ENCODE peak calls at places on chromosomes 2 and 18, in six cellular contexts. D is cardiac muscle cell; Z is AG09319; S is AG10803; L is heart left ventricle; R is CD4-positive, alpha-beta T cell. X is an unnamed sample.

GRCh38 chr2:186125625-186126024 is 360.4 kb upstream of the ZC3H15 start:
- DNase-seq in Z (no peak), D (no peak), S (no peak), L (no peak), R (no peak), X (no peak)

GRCh38 chr2:158481116-158481515 is 24.4 kb downstream of the PKP4 start:
- DNase-seq in R (no peak), L (no peak), D (no peak), S (no peak), Z (no peak), X (no peak)

GRCh38 chr2:16661536-16661935 is 4.1 kb downstream of the CYRIA start:
- DNase-seq in R (no peak), Z (no peak), L (no peak), S (no peak), D (no peak), X (no peak)

GRCh38 chr2:40734797-40735196 is 282.9 kb upstream of the SLC8A1 start:
- DNase-seq in L (no peak), Z (peak; percentile 5), S (peak; percentile 82), R (no peak), D (peak; percentile 6), X (no peak)

GRCh38 chr2:159146930-159147666 is 139.4 kb downstream of the WDSUB1 start:
- DNase-seq in R (no peak), S (no peak), Z (no peak), D (peak; percentile 38), L (peak; percentile 66), X (peak; percentile 61)

GRCh38 chr2:113920996-113921395 is 31.1 kb downstream of the ACTR3 start:
- DNase-seq in L (no peak), D (no peak), S (peak; percentile 44), R (no peak), Z (peak; percentile 36), X (no peak)

GRCh38 chr18:32893915-32894314 is 121.1 kb upstream of the KLHL14 start:
- DNase-seq in D (no peak), Z (no peak), L (no peak), R (no peak), S (no peak), X (no peak)

GRCh38 chr2:230218411-230218810 is 1.4 kb downstream of the SP110 start:
- DNase-seq in D (no peak), Z (no peak), S (no peak), R (no peak), L (no peak), X (no peak)

GRCh38 chr18:37335337-37335736 is 230.3 kb downstream of the CELF4 start:
- DNase-seq in S (peak; percentile 14), D (peak; percentile 35), R (no peak), L (no peak), Z (no peak), X (peak; percentile 31)

GRCh38 chr2:160224060-160224459 is 24.0 kb upstream of the ITGB6 start:
- DNase-seq in D (peak; percentile 88), R (no peak), S (peak; percentile 93), Z (no peak), L (no peak), X (peak; percentile 59)

GRCh38 chr18:77037533-77037932 is 95.0 kb downstream of the MBP start:
- DNase-seq in S (no peak), Z (no peak), D (no peak), R (no peak), L (no peak), X (no peak)

GRCh38 chr2:150619607-150620330 is 132.3 kb upstream of the RND3 start:
- DNase-seq in Z (no peak), R (no peak), D (peak; percentile 70), L (no peak), S (peak; percentile 67), X (no peak)

GRCh38 chr2:187869195-187869594 is 315.0 kb upstream of the TFPI start:
- DNase-seq in D (no peak), Z (no peak), R (no peak), L (no peak), S (no peak), X (no peak)

GRCh38 chr2:121319941-121320340 is 34.9 kb upstream of the TFCP2L1 start:
- DNase-seq in R (no peak), L (no peak), D (no peak), S (no peak), Z (no peak), X (no peak)

GRCh38 chr2:25711641-25712369 is 38.4 kb upstream of the DTNB start:
- DNase-seq in Z (no peak), S (no peak), L (no peak), D (no peak), R (no peak), X (no peak)

GRCh38 chr18:73908323-73908722 is 239.3 kb downstream of the FBXO15 start:
- DNase-seq in R (no peak), Z (no peak), D (peak; percentile 44), S (peak; percentile 36), L (no peak), X (peak; percentile 51)

GRCh38 chr2:153871231-153872221 is at the start of gene GALNT13:
- DNase-seq in D (peak; percentile 34), Z (no peak), L (peak; percentile 24), R (no peak), S (peak; percentile 0), X (no peak)

GRCh38 chr18:5728566-5728965 is 166.8 kb downstream of the TMEM200C start:
- DNase-seq in L (no peak), Z (no peak), D (no peak), R (no peak), S (no peak), X (no peak)

GRCh38 chr2:205580591-205580990 is 101.7 kb upstream of the NRP2 start:
- DNase-seq in Z (no peak), R (no peak), S (peak; percentile 58), L (no peak), D (peak; percentile 11), X (no peak)

GRCh38 chr2:220701115-220701514 is 871.0 kb downstream of the EPHA4 start:
- DNase-seq in Z (no peak), L (no peak), D (no peak), R (no peak), S (no peak), X (no peak)

GRCh38 chr2:232588680-232589585 is 38.4 kb downstream of the EIF4E2 start:
- DNase-seq in D (peak; percentile 77), R (no peak), S (peak; percentile 84), Z (peak; percentile 77), L (peak; percentile 34), X (peak; percentile 34)

GRCh38 chr18:27270508-27270907 is 85.4 kb upstream of the CHST9 start:
- DNase-seq in R (no peak), S (no peak), Z (no peak), D (no peak), L (no peak), X (no peak)

GRCh38 chr2:148553332-148553887 is 91.1 kb upstream of the EPC2 start:
- DNase-seq in S (no peak), L (no peak), R (no peak), D (no peak), Z (no peak), X (no peak)

GRCh38 chr2:119208791-119209203 is 14.8 kb upstream of the STEAP3 start:
- DNase-seq in R (no peak), L (no peak), D (no peak), Z (no peak), S (no peak), X (peak; percentile 77)
- TF ChIP-seq CTCF in R (no peak), L (no peak), D (no peak), Z (no peak), S (no peak), X (no peak)

GRCh38 chr18:41532344-41533086 is 422.5 kb upstream of the PIK3C3 start:
- DNase-seq in S (no peak), Z (no peak), R (no peak), D (peak; percentile 46), L (no peak), X (no peak)
- TF ChIP-seq CTCF in S (no peak), Z (no peak), R (no peak), D (peak; percentile 37), L (no peak), X (peak; percentile 22)

GRCh38 chr2:55618649-55619055 is 1.2 kb upstream of the PPP4R3B start:
- DNase-seq in R (peak; percentile 51), L (peak; percentile 45), Z (peak; percentile 5), S (peak; percentile 52), D (peak; percentile 64), X (peak; percentile 47)

GRCh38 chr2:55621802-55622201 is 4.4 kb upstream of the PPP4R3B start:
- DNase-seq in R (no peak), D (no peak), Z (no peak), S (no peak), L (no peak), X (no peak)

GRCh38 chr2:55618025-55618648 is 715 bp upstream of the PPP4R3B start:
- DNase-seq in D (peak; percentile 25), S (peak; percentile 9), L (no peak), Z (no peak), R (no peak), X (peak; percentile 3)

GRCh38 chr2:55617160-55618024 is at the start of gene PPP4R3B:
- DNase-seq in R (peak; percentile 98), S (peak; percentile 100), L (peak; percentile 100), Z (peak; percentile 99), D (peak; percentile 100), X (peak; percentile 99)

GRCh38 chr2:55620123-55620779 is 2.8 kb upstream of the PPP4R3B start:
- DNase-seq in L (no peak), R (no peak), Z (no peak), S (no peak), D (peak; percentile 23), X (peak; percentile 30)
- TF ChIP-seq CTCF in L (no peak), R (no peak), Z (peak; percentile 8), S (peak; percentile 36), D (peak; percentile 49), X (peak; percentile 43)

GRCh38 chr2:58045580-58046334 is 849 bp upstream of the VRK2 start:
- DNase-seq in R (no peak), S (no peak), Z (no peak), L (no peak), D (no peak), X (no peak)

GRCh38 chr2:58047373-58047674 is 718 bp downstream of the VRK2 start:
- DNase-seq in Z (no peak), S (no peak), R (no peak), L (no peak), D (no peak), X (no peak)

GRCh38 chr2:58046335-58046584 is 346 bp upstream of the VRK2 start:
- DNase-seq in D (no peak), S (no peak), L (no peak), R (no peak), Z (no peak), X (no peak)

GRCh38 chr2:58047969-58048368 is 1.4 kb downstream of the VRK2 start:
- DNase-seq in L (no peak), D (no peak), Z (no peak), R (no peak), S (no peak), X (no peak)

DNA sequence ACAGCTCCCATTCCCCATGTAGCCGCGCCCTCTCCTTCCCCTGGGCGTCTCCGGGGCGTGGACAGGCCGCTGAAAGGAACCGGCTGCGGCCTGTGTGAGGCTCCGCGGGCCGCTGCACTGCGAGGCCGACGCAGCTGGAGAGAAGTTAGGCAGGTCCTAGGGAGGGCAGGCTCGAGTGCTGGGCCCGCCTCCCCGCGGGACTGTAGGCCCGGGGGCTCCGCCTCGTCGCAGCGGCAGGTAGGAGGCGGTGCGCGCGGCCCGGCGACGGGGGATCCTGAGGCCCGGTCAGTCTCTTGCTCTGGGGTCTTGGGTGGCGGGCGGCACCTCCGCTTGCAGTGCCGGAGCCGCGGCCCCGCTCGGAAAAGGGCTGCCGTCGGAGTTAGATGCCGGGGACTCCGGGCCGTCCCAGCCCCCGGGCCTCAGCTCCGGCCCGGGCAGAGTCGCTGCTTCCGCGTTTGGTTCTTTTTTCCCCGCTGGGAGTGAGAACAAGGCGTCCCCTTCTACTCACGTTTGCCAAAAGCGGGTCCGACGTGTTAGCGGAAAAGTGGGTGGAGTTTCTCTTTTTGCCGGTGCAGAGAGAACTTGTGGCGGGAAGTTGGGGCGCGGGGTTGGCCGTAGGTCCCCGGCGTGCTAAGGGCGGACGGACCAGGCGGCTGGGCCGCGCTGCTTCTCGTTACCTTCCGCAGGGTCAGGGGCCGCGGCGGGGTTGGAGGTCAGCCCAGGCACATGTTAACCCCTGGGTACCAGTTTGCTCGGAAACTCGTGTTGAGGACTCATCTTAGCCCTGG is at the start of gene VRK2:
- DNase-seq in Z (peak; percentile 79), S (peak; percentile 90), D (peak; percentile 97), L (peak; percentile 88), R (peak; percentile 81), X (peak; percentile 93)
- TF ChIP-seq CTCF in Z (no peak), S (no peak), D (no peak), L (peak; percentile 42), R (no peak), X (no peak)